ENCODE peak calls at places on chromosomes 6 and 20, in five cellular contexts. Y is amygdala, F is uterus, I is lung, U is fibroblast of the aortic adventitia. X is an unnamed sample.
A peak's percentile ranks its signal among the peaks of the same experiment; 100 is the strongest.

GRCh38 chr6:30113843-30114242 is 953 bp upstream of the TRIM31 start:
- DNase-seq in Y (no peak), F (no peak), I (no peak), U (no peak), X (no peak)

GRCh38 chr20:33373735-33374605 is 27.3 kb downstream of the CDK5RAP1 start:
- DNase-seq in Y (no peak), F (no peak), I (no peak), U (peak; percentile 15), X (peak; percentile 67)

GRCh38 chr20:1526896-1527295 is 30.6 kb downstream of the SIRPD start:
- DNase-seq in Y (no peak), F (no peak), I (no peak), U (peak; percentile 35), X (no peak)

GRCh38 chr20:1210501-1210900 is 7.2 kb downstream of the C20orf202 start:
- DNase-seq in Y (no peak), F (no peak), I (no peak), U (no peak), X (no peak)

GRCh38 chr6:34593741-34594140 is 37.6 kb upstream of the SPDEF start:
- DNase-seq in Y (no peak), F (no peak), I (no peak), U (no peak), X (no peak)

GRCh38 chr6:20778917-20779316 is 244.7 kb downstream of the CDKAL1 start:
- DNase-seq in Y (no peak), F (no peak), I (no peak), U (no peak), X (no peak)

GRCh38 chr20:1353956-1354355 is 25.0 kb upstream of the SDCBP2 start:
- DNase-seq in Y (no peak), F (no peak), I (no peak), U (no peak), X (no peak)

GRCh38 chr6:134466751-134467525 is 149.0 kb upstream of the SGK1 start:
- DNase-seq in Y (no peak), F (no peak), I (no peak), U (peak; percentile 34), X (no peak)

GRCh38 chr6:84457276-84457675 is 229.8 kb upstream of the CEP162 start:
- DNase-seq in Y (no peak), F (no peak), I (no peak), U (no peak), X (peak; percentile 23)

GRCh38 chr6:168376811-168377480 is 57.4 kb upstream of the DACT2 start:
- DNase-seq in Y (no peak), F (no peak), I (no peak), U (no peak), X (no peak)

X was measured in astrocyte of the hippocampus.